ENCODE peak calls at places on chromosome 11, in nine cellular contexts. T, P, A, K, Q, L, O, G and U are unnamed samples.

GRCh38 chr11:30333405-30333804 is 10.5 kb downstream of the ARL14EP start:
- DNase-seq in G (peak; percentile 11), T (no peak), Q (no peak), A (no peak), O (no peak), L (peak; percentile 24), K (no peak), P (peak; percentile 16), U (no peak)

GRCh38 chr11:130634186-130634585 is 185.7 kb downstream of the ADAMTS15 start:
- DNase-seq in P (no peak), O (no peak), L (no peak), G (no peak), K (no peak), Q (no peak), A (no peak), T (no peak), U (no peak)

GRCh38 chr11:17277024-17277584 is 565 bp downstream of the NUCB2 start:
- DNase-seq in Q (no peak), O (peak; percentile 53), K (no peak), T (no peak), L (peak; percentile 69), P (no peak), A (no peak), G (peak; percentile 62), U (peak; percentile 48)

GRCh38 chr11:20367313-20367948 is 3.9 kb downstream of the HTATIP2 start:
- DNase-seq in G (peak; percentile 85), L (peak; percentile 94), A (no peak), K (no peak), T (no peak), P (no peak), O (peak; percentile 78), Q (peak; percentile 79), U (no peak)

GRCh38 chr11:69924308-69925161 is 105.3 kb upstream of the FGF3 start:
- DNase-seq in A (no peak), L (no peak), P (no peak), T (no peak), G (no peak), K (no peak), Q (no peak), O (no peak), U (no peak)

GRCh38 chr11:133533205-133533604 is 904 bp upstream of the OPCML start:
- DNase-seq in Q (no peak), O (no peak), A (no peak), L (no peak), T (no peak), K (no peak), G (no peak), P (no peak), U (no peak)

GRCh38 chr11:63838682-63839507 is at the start of gene MARK2:
- DNase-seq in Q (peak; percentile 97), O (peak; percentile 99), P (peak; percentile 99), L (peak; percentile 98), G (peak; percentile 98), T (peak; percentile 99), A (peak; percentile 99), K (peak; percentile 100), U (peak; percentile 95)

GRCh38 chr11:1879941-1880720 is 11.6 kb downstream of the PRR33 start:
- DNase-seq in G (peak; percentile 59), A (no peak), Q (no peak), P (peak; percentile 53), L (no peak), O (no peak), T (no peak), K (no peak), U (no peak)

GRCh38 chr11:34425360-34425759 is 13.4 kb upstream of the CAT start:
- DNase-seq in L (no peak), Q (no peak), O (no peak), P (no peak), A (no peak), T (no peak), G (no peak), K (no peak), U (no peak)

GRCh38 chr11:47259178-47259977 is 1.6 kb downstream of the NR1H3 start:
- DNase-seq in Q (no peak), P (peak; percentile 89), L (peak; percentile 50), K (peak; percentile 42), O (peak; percentile 46), G (peak; percentile 50), A (no peak), T (peak; percentile 80), U (peak; percentile 54)

GRCh38 chr11:76215946-76216345 is 9.6 kb upstream of the WNT11 start:
- DNase-seq in L (peak; percentile 82), Q (no peak), P (no peak), K (no peak), O (no peak), G (peak; percentile 37), A (no peak), T (no peak), U (no peak)

GRCh38 chr11:72491001-72491400 is 56.7 kb upstream of the CLPB start:
- DNase-seq in P (no peak), A (no peak), G (peak; percentile 81), L (no peak), K (no peak), T (no peak), O (no peak), Q (no peak), U (no peak)

GRCh38 chr11:1714908-1715885 is 18.2 kb downstream of the KRTAP5-6 start:
- DNase-seq in T (no peak), Q (no peak), P (no peak), G (no peak), O (no peak), A (no peak), K (no peak), L (no peak), U (no peak)

GRCh38 chr11:521179-521688 is 14.1 kb downstream of the HRAS start:
- DNase-seq in O (no peak), P (no peak), L (peak; percentile 24), T (no peak), G (no peak), K (no peak), A (no peak), Q (no peak), U (no peak)

GRCh38 chr11:66181632-66182345 is 86.7 kb upstream of the RAB1B start:
- DNase-seq in A (no peak), L (no peak), Q (no peak), T (no peak), G (peak; percentile 72), O (no peak), P (no peak), K (no peak), U (no peak)

GRCh38 chr11:95245038-95245437 is 14.0 kb upstream of the SESN3 start:
- DNase-seq in G (peak; percentile 94), K (no peak), P (no peak), Q (no peak), L (peak; percentile 7), T (no peak), A (no peak), O (peak; percentile 6), U (no peak)

GRCh38 chr11:21654091-21654490 is 538.8 kb upstream of the ANO5 start:
- DNase-seq in A (no peak), L (no peak), O (no peak), K (no peak), P (no peak), Q (no peak), T (no peak), G (no peak), U (no peak)

GRCh38 chr11:82225930-82226329 is 507.7 kb downstream of the FAM181B start:
- DNase-seq in O (no peak), G (no peak), P (peak; percentile 1), T (no peak), A (no peak), Q (no peak), K (no peak), L (no peak), U (no peak)

GRCh38 chr11:110253525-110253924 is 42.9 kb downstream of the RDX start:
- DNase-seq in Q (no peak), A (no peak), G (no peak), K (no peak), L (no peak), O (no peak), P (no peak), T (no peak), U (no peak)

GRCh38 chr11:111605681-111606080 is 3.4 kb downstream of the SIK2 start:
- DNase-seq in G (no peak), P (no peak), Q (no peak), L (no peak), O (no peak), A (no peak), K (no peak), T (no peak), U (no peak)

GRCh38 chr11:70225629-70226582 is 22.8 kb downstream of the FADD start:
- DNase-seq in K (no peak), L (no peak), O (no peak), A (no peak), Q (peak; percentile 93), T (no peak), G (peak; percentile 47), P (no peak), U (no peak)

GRCh38 chr11:129819237-129819636 is 3.6 kb downstream of the TMEM45B start:
- DNase-seq in T (no peak), O (no peak), A (no peak), K (no peak), L (no peak), Q (no peak), G (no peak), P (no peak), U (no peak)

GRCh38 chr11:1581976-1582375 is 3.1 kb downstream of the KRTAP5-1 start:
- DNase-seq in A (no peak), Q (no peak), T (no peak), K (no peak), O (no peak), G (no peak), L (no peak), P (no peak), U (no peak)

GRCh38 chr11:130873766-130874165 is 42.5 kb downstream of the SNX19 start:
- DNase-seq in T (no peak), P (no peak), O (no peak), A (no peak), L (peak; percentile 86), G (peak; percentile 26), K (no peak), Q (no peak), U (no peak)

GRCh38 chr11:11752688-11753087 is 89.1 kb upstream of the USP47 start:
- DNase-seq in O (no peak), L (no peak), G (no peak), P (peak; percentile 40), Q (no peak), A (no peak), T (no peak), K (no peak), U (no peak)

GRCh38 chr11:22561283-22561682 is 64.3 kb downstream of the FANCF start:
- DNase-seq in O (no peak), P (no peak), T (no peak), G (no peak), Q (no peak), K (no peak), L (no peak), A (no peak), U (no peak)

GRCh38 chr11:26837154-26837553 is 115.3 kb upstream of the SLC5A12 start:
- DNase-seq in G (no peak), T (no peak), O (no peak), K (no peak), L (no peak), Q (no peak), A (no peak), P (no peak), U (no peak)

GRCh38 chr11:121592708-121593107 is 139.9 kb upstream of the SORL1-AS1 start:
- DNase-seq in A (no peak), P (no peak), T (no peak), K (no peak), Q (no peak), O (no peak), L (no peak), G (peak; percentile 21), U (no peak)